ENCODE peak calls at places on chromosomes 3 and 15, in eight cellular contexts. One of them, this sample, is unnamed.

GRCh38 chr3:127445581-127446368 is 144.8 kb downstream of the TPRA1 start:
- DNase-seq in left ventricle myocardium superior: no peak
- DNase-seq in stimulated activated CD8-positive, alpha-beta memory T cell treated with anti-CD3 and anti-CD28 coated beads, Interleukin-7, amount 100 ng/mL, for 48 hours: no peak
- DNase-seq in fibroblast of pulmonary artery: no peak
- DNase-seq in mesendoderm: no peak
- DNase-seq in T-helper 1 cell: no peak
- DNase-seq in stimulated activated CD4-positive, alpha-beta T cell treated with anti-CD3 and anti-CD28 coated beads, Interleukin-12 subunit alpha, Interleukin-12 subunit beta, amount 100 ng/mL, for 24 hours: no peak
- DNase-seq in BE2C: peak
- DNase-seq in this sample: no peak

GRCh38 chr15:79051941-79052731 is 38.4 kb downstream of the RASGRF1 start:
- DNase-seq in T-helper 1 cell: no peak
- DNase-seq in BE2C: no peak
- DNase-seq in left ventricle myocardium superior: no peak
- DNase-seq in mesendoderm: no peak
- DNase-seq in stimulated activated CD8-positive, alpha-beta memory T cell treated with anti-CD3 and anti-CD28 coated beads, Interleukin-7, amount 100 ng/mL, for 48 hours: no peak
- DNase-seq in fibroblast of pulmonary artery: no peak
- DNase-seq in stimulated activated CD4-positive, alpha-beta T cell treated with anti-CD3 and anti-CD28 coated beads, Interleukin-12 subunit alpha, Interleukin-12 subunit beta, amount 100 ng/mL, for 24 hours: no peak
- DNase-seq in this sample: no peak

GRCh38 chr3:45655906-45656305 is 33.3 kb upstream of the SACM1L start:
- DNase-seq in left ventricle myocardium superior: no peak
- DNase-seq in stimulated activated CD4-positive, alpha-beta T cell treated with anti-CD3 and anti-CD28 coated beads, Interleukin-12 subunit alpha, Interleukin-12 subunit beta, amount 100 ng/mL, for 24 hours: no peak
- DNase-seq in BE2C: no peak
- DNase-seq in stimulated activated CD8-positive, alpha-beta memory T cell treated with anti-CD3 and anti-CD28 coated beads, Interleukin-7, amount 100 ng/mL, for 48 hours: no peak
- DNase-seq in T-helper 1 cell: no peak
- DNase-seq in mesendoderm: no peak
- DNase-seq in fibroblast of pulmonary artery: no peak
- DNase-seq in this sample: no peak

GRCh38 chr3:168113848-168114247 is 18.1 kb upstream of the GOLIM4 start:
- DNase-seq in stimulated activated CD4-positive, alpha-beta T cell treated with anti-CD3 and anti-CD28 coated beads, Interleukin-12 subunit alpha, Interleukin-12 subunit beta, amount 100 ng/mL, for 24 hours: no peak
- DNase-seq in left ventricle myocardium superior: no peak
- DNase-seq in T-helper 1 cell: no peak
- DNase-seq in BE2C: no peak
- DNase-seq in fibroblast of pulmonary artery: no peak
- DNase-seq in mesendoderm: no peak
- DNase-seq in stimulated activated CD8-positive, alpha-beta memory T cell treated with anti-CD3 and anti-CD28 coated beads, Interleukin-7, amount 100 ng/mL, for 48 hours: no peak
- DNase-seq in this sample: no peak

GRCh38 chr3:177441281-177441812 is 244.1 kb upstream of the TBL1XR1 start:
- DNase-seq in stimulated activated CD8-positive, alpha-beta memory T cell treated with anti-CD3 and anti-CD28 coated beads, Interleukin-7, amount 100 ng/mL, for 48 hours: no peak
- DNase-seq in BE2C: no peak
- DNase-seq in stimulated activated CD4-positive, alpha-beta T cell treated with anti-CD3 and anti-CD28 coated beads, Interleukin-12 subunit alpha, Interleukin-12 subunit beta, amount 100 ng/mL, for 24 hours: no peak
- DNase-seq in mesendoderm: no peak
- DNase-seq in left ventricle myocardium superior: no peak
- DNase-seq in T-helper 1 cell: no peak
- DNase-seq in fibroblast of pulmonary artery: no peak
- DNase-seq in this sample: no peak

GRCh38 chr3:157282261-157283191 is 122.6 kb upstream of the CCNL1 start:
- DNase-seq in BE2C: no peak
- DNase-seq in fibroblast of pulmonary artery: peak
- DNase-seq in left ventricle myocardium superior: no peak
- DNase-seq in stimulated activated CD8-positive, alpha-beta memory T cell treated with anti-CD3 and anti-CD28 coated beads, Interleukin-7, amount 100 ng/mL, for 48 hours: no peak
- DNase-seq in stimulated activated CD4-positive, alpha-beta T cell treated with anti-CD3 and anti-CD28 coated beads, Interleukin-12 subunit alpha, Interleukin-12 subunit beta, amount 100 ng/mL, for 24 hours: no peak
- DNase-seq in T-helper 1 cell: no peak
- DNase-seq in mesendoderm: no peak
- DNase-seq in this sample: peak

GRCh38 chr3:184372911-184373310 is 5.1 kb downstream of the THPO start:
- DNase-seq in fibroblast of pulmonary artery: no peak
- DNase-seq in left ventricle myocardium superior: no peak
- DNase-seq in BE2C: no peak
- DNase-seq in T-helper 1 cell: no peak
- DNase-seq in stimulated activated CD4-positive, alpha-beta T cell treated with anti-CD3 and anti-CD28 coated beads, Interleukin-12 subunit alpha, Interleukin-12 subunit beta, amount 100 ng/mL, for 24 hours: no peak
- DNase-seq in stimulated activated CD8-positive, alpha-beta memory T cell treated with anti-CD3 and anti-CD28 coated beads, Interleukin-7, amount 100 ng/mL, for 48 hours: no peak
- DNase-seq in mesendoderm: no peak
- DNase-seq in this sample: no peak

GRCh38 chr3:108035751-108036150 is 55.1 kb downstream of the CD47 start:
- DNase-seq in stimulated activated CD4-positive, alpha-beta T cell treated with anti-CD3 and anti-CD28 coated beads, Interleukin-12 subunit alpha, Interleukin-12 subunit beta, amount 100 ng/mL, for 24 hours: no peak
- DNase-seq in mesendoderm: peak
- DNase-seq in fibroblast of pulmonary artery: peak
- DNase-seq in BE2C: no peak
- DNase-seq in left ventricle myocardium superior: no peak
- DNase-seq in T-helper 1 cell: no peak
- DNase-seq in stimulated activated CD8-positive, alpha-beta memory T cell treated with anti-CD3 and anti-CD28 coated beads, Interleukin-7, amount 100 ng/mL, for 48 hours: no peak
- DNase-seq in this sample: no peak

GRCh38 chr3:190130037-190130436 is 9.3 kb upstream of the P3H2 start:
- DNase-seq in fibroblast of pulmonary artery: no peak
- DNase-seq in left ventricle myocardium superior: no peak
- DNase-seq in BE2C: no peak
- DNase-seq in stimulated activated CD8-positive, alpha-beta memory T cell treated with anti-CD3 and anti-CD28 coated beads, Interleukin-7, amount 100 ng/mL, for 48 hours: no peak
- DNase-seq in mesendoderm: no peak
- DNase-seq in T-helper 1 cell: no peak
- DNase-seq in stimulated activated CD4-positive, alpha-beta T cell treated with anti-CD3 and anti-CD28 coated beads, Interleukin-12 subunit alpha, Interleukin-12 subunit beta, amount 100 ng/mL, for 24 hours: no peak
- DNase-seq in this sample: no peak

GRCh38 chr3:120743081-120743365 is 479 bp downstream of the GTF2E1 start:
- DNase-seq in BE2C: no peak
- DNase-seq in mesendoderm: no peak
- DNase-seq in left ventricle myocardium superior: no peak
- DNase-seq in stimulated activated CD8-positive, alpha-beta memory T cell treated with anti-CD3 and anti-CD28 coated beads, Interleukin-7, amount 100 ng/mL, for 48 hours: no peak
- DNase-seq in fibroblast of pulmonary artery: peak
- DNase-seq in stimulated activated CD4-positive, alpha-beta T cell treated with anti-CD3 and anti-CD28 coated beads, Interleukin-12 subunit alpha, Interleukin-12 subunit beta, amount 100 ng/mL, for 24 hours: no peak
- DNase-seq in T-helper 1 cell: no peak
- DNase-seq in this sample: no peak

GRCh38 chr3:56796202-56796601 is 5.5 kb downstream of the ARHGEF3 start:
- DNase-seq in left ventricle myocardium superior: no peak
- DNase-seq in stimulated activated CD4-positive, alpha-beta T cell treated with anti-CD3 and anti-CD28 coated beads, Interleukin-12 subunit alpha, Interleukin-12 subunit beta, amount 100 ng/mL, for 24 hours: no peak
- DNase-seq in T-helper 1 cell: no peak
- DNase-seq in mesendoderm: no peak
- DNase-seq in stimulated activated CD8-positive, alpha-beta memory T cell treated with anti-CD3 and anti-CD28 coated beads, Interleukin-7, amount 100 ng/mL, for 48 hours: no peak
- DNase-seq in fibroblast of pulmonary artery: peak
- DNase-seq in BE2C: no peak
- DNase-seq in this sample: no peak

GRCh38 chr3:131901686-131902085 is 133.1 kb downstream of the CPNE4 start:
- DNase-seq in mesendoderm: peak
- DNase-seq in stimulated activated CD4-positive, alpha-beta T cell treated with anti-CD3 and anti-CD28 coated beads, Interleukin-12 subunit alpha, Interleukin-12 subunit beta, amount 100 ng/mL, for 24 hours: no peak
- DNase-seq in T-helper 1 cell: no peak
- DNase-seq in BE2C: no peak
- DNase-seq in left ventricle myocardium superior: no peak
- DNase-seq in fibroblast of pulmonary artery: no peak
- DNase-seq in stimulated activated CD8-positive, alpha-beta memory T cell treated with anti-CD3 and anti-CD28 coated beads, Interleukin-7, amount 100 ng/mL, for 48 hours: no peak
- DNase-seq in this sample: no peak

GRCh38 chr3:188890572-188891270 is 281.1 kb upstream of the TPRG1 start:
- DNase-seq in fibroblast of pulmonary artery: peak
- DNase-seq in mesendoderm: no peak
- DNase-seq in left ventricle myocardium superior: no peak
- DNase-seq in T-helper 1 cell: no peak
- DNase-seq in stimulated activated CD8-positive, alpha-beta memory T cell treated with anti-CD3 and anti-CD28 coated beads, Interleukin-7, amount 100 ng/mL, for 48 hours: no peak
- DNase-seq in BE2C: no peak
- DNase-seq in stimulated activated CD4-positive, alpha-beta T cell treated with anti-CD3 and anti-CD28 coated beads, Interleukin-12 subunit alpha, Interleukin-12 subunit beta, amount 100 ng/mL, for 24 hours: no peak
- DNase-seq in this sample: no peak

GRCh38 chr3:123628996-123629746 is 44.3 kb upstream of the HACD2 start:
- DNase-seq in fibroblast of pulmonary artery: no peak
- DNase-seq in stimulated activated CD4-positive, alpha-beta T cell treated with anti-CD3 and anti-CD28 coated beads, Interleukin-12 subunit alpha, Interleukin-12 subunit beta, amount 100 ng/mL, for 24 hours: no peak
- DNase-seq in mesendoderm: no peak
- DNase-seq in left ventricle myocardium superior: no peak
- DNase-seq in BE2C: no peak
- DNase-seq in T-helper 1 cell: no peak
- DNase-seq in stimulated activated CD8-positive, alpha-beta memory T cell treated with anti-CD3 and anti-CD28 coated beads, Interleukin-7, amount 100 ng/mL, for 48 hours: no peak
- DNase-seq in this sample: no peak

GRCh38 chr15:68999091-68999490 is 15.4 kb upstream of the NOX5 start:
- DNase-seq in BE2C: no peak
- DNase-seq in stimulated activated CD8-positive, alpha-beta memory T cell treated with anti-CD3 and anti-CD28 coated beads, Interleukin-7, amount 100 ng/mL, for 48 hours: no peak
- DNase-seq in mesendoderm: no peak
- DNase-seq in left ventricle myocardium superior: no peak
- DNase-seq in fibroblast of pulmonary artery: no peak
- DNase-seq in stimulated activated CD4-positive, alpha-beta T cell treated with anti-CD3 and anti-CD28 coated beads, Interleukin-12 subunit alpha, Interleukin-12 subunit beta, amount 100 ng/mL, for 24 hours: no peak
- DNase-seq in T-helper 1 cell: no peak
- DNase-seq in this sample: no peak

GRCh38 chr3:33440328-33440577 is at the start of gene UBP1:
- DNase-seq in stimulated activated CD4-positive, alpha-beta T cell treated with anti-CD3 and anti-CD28 coated beads, Interleukin-12 subunit alpha, Interleukin-12 subunit beta, amount 100 ng/mL, for 24 hours: peak
- DNase-seq in fibroblast of pulmonary artery: no peak
- DNase-seq in BE2C: no peak
- DNase-seq in stimulated activated CD8-positive, alpha-beta memory T cell treated with anti-CD3 and anti-CD28 coated beads, Interleukin-7, amount 100 ng/mL, for 48 hours: peak
- DNase-seq in T-helper 1 cell: no peak
- DNase-seq in mesendoderm: no peak
- DNase-seq in left ventricle myocardium superior: peak
- DNase-seq in this sample: no peak

GRCh38 chr15:97189152-97189551 is 771.4 kb upstream of the ARRDC4 start:
- DNase-seq in fibroblast of pulmonary artery: peak
- DNase-seq in stimulated activated CD4-positive, alpha-beta T cell treated with anti-CD3 and anti-CD28 coated beads, Interleukin-12 subunit alpha, Interleukin-12 subunit beta, amount 100 ng/mL, for 24 hours: no peak
- DNase-seq in mesendoderm: no peak
- DNase-seq in stimulated activated CD8-positive, alpha-beta memory T cell treated with anti-CD3 and anti-CD28 coated beads, Interleukin-7, amount 100 ng/mL, for 48 hours: no peak
- DNase-seq in T-helper 1 cell: no peak
- DNase-seq in BE2C: no peak
- DNase-seq in left ventricle myocardium superior: no peak
- DNase-seq in this sample: no peak

GRCh38 chr15:87477759-87478687 is 778.5 kb downstream of the NTRK3 start:
- DNase-seq in left ventricle myocardium superior: no peak
- DNase-seq in fibroblast of pulmonary artery: peak
- DNase-seq in mesendoderm: peak
- DNase-seq in BE2C: peak
- DNase-seq in stimulated activated CD8-positive, alpha-beta memory T cell treated with anti-CD3 and anti-CD28 coated beads, Interleukin-7, amount 100 ng/mL, for 48 hours: no peak
- DNase-seq in stimulated activated CD4-positive, alpha-beta T cell treated with anti-CD3 and anti-CD28 coated beads, Interleukin-12 subunit alpha, Interleukin-12 subunit beta, amount 100 ng/mL, for 24 hours: no peak
- DNase-seq in T-helper 1 cell: no peak
- DNase-seq in this sample: peak

GRCh38 chr3:37808656-37809055 is 53.0 kb upstream of the CTDSPL start:
- DNase-seq in BE2C: no peak
- DNase-seq in T-helper 1 cell: no peak
- DNase-seq in fibroblast of pulmonary artery: no peak
- DNase-seq in stimulated activated CD4-positive, alpha-beta T cell treated with anti-CD3 and anti-CD28 coated beads, Interleukin-12 subunit alpha, Interleukin-12 subunit beta, amount 100 ng/mL, for 24 hours: no peak
- DNase-seq in left ventricle myocardium superior: no peak
- DNase-seq in mesendoderm: no peak
- DNase-seq in stimulated activated CD8-positive, alpha-beta memory T cell treated with anti-CD3 and anti-CD28 coated beads, Interleukin-7, amount 100 ng/mL, for 48 hours: no peak
- DNase-seq in this sample: no peak

GRCh38 chr15:70344666-70345065 is 246.9 kb upstream of the TLE3 start:
- DNase-seq in left ventricle myocardium superior: no peak
- DNase-seq in T-helper 1 cell: no peak
- DNase-seq in stimulated activated CD4-positive, alpha-beta T cell treated with anti-CD3 and anti-CD28 coated beads, Interleukin-12 subunit alpha, Interleukin-12 subunit beta, amount 100 ng/mL, for 24 hours: no peak
- DNase-seq in mesendoderm: no peak
- DNase-seq in BE2C: no peak
- DNase-seq in fibroblast of pulmonary artery: no peak
- DNase-seq in stimulated activated CD8-positive, alpha-beta memory T cell treated with anti-CD3 and anti-CD28 coated beads, Interleukin-7, amount 100 ng/mL, for 48 hours: no peak
- DNase-seq in this sample: no peak

GRCh38 chr3:62374375-62374876 is 1.1 kb upstream of the FEZF2 start:
- DNase-seq in fibroblast of pulmonary artery: peak
- DNase-seq in stimulated activated CD4-positive, alpha-beta T cell treated with anti-CD3 and anti-CD28 coated beads, Interleukin-12 subunit alpha, Interleukin-12 subunit beta, amount 100 ng/mL, for 24 hours: no peak
- DNase-seq in BE2C: no peak
- DNase-seq in mesendoderm: peak
- DNase-seq in stimulated activated CD8-positive, alpha-beta memory T cell treated with anti-CD3 and anti-CD28 coated beads, Interleukin-7, amount 100 ng/mL, for 48 hours: no peak
- DNase-seq in T-helper 1 cell: no peak
- DNase-seq in left ventricle myocardium superior: no peak
- DNase-seq in this sample: no peak

GRCh38 chr3:86954226-86954625 is 36.7 kb downstream of the VGLL3 start:
- DNase-seq in fibroblast of pulmonary artery: no peak
- DNase-seq in stimulated activated CD4-positive, alpha-beta T cell treated with anti-CD3 and anti-CD28 coated beads, Interleukin-12 subunit alpha, Interleukin-12 subunit beta, amount 100 ng/mL, for 24 hours: no peak
- DNase-seq in BE2C: no peak
- DNase-seq in T-helper 1 cell: no peak
- DNase-seq in mesendoderm: no peak
- DNase-seq in left ventricle myocardium superior: no peak
- DNase-seq in stimulated activated CD8-positive, alpha-beta memory T cell treated with anti-CD3 and anti-CD28 coated beads, Interleukin-7, amount 100 ng/mL, for 48 hours: no peak
- DNase-seq in this sample: no peak